ENCODE peak calls at places on chromosome 7, in six cellular contexts. D, B, S, N, C and R are unnamed samples.

GRCh38 chr7:133547981-133548380 is 295.1 kb downstream of the EXOC4 start:
- DNase-seq in N (no peak), C (no peak), D (no peak), S (no peak), B (no peak), R (no peak)

GRCh38 chr7:98250789-98251188 is 1.2 kb downstream of the TECPR1 start:
- DNase-seq in D (peak), C (peak), S (no peak), B (no peak), N (no peak), R (no peak)

GRCh38 chr7:155296788-155297516 is 726 bp upstream of the INSIG1 start:
- DNase-seq in B (no peak), N (peak), S (peak), D (peak), C (peak), R (peak)

GRCh38 chr7:10181996-10182395 is 791.7 kb upstream of the PHF14 start:
- DNase-seq in N (no peak), D (no peak), B (no peak), C (no peak), S (no peak), R (no peak)

GRCh38 chr7:106193661-106194060 is 81.5 kb upstream of the SYPL1 start:
- DNase-seq in C (no peak), N (no peak), B (no peak), S (no peak), D (no peak), R (no peak)

GRCh38 chr7:145691377-145691914 is 425.2 kb upstream of the CNTNAP2 start:
- DNase-seq in B (no peak), N (no peak), D (no peak), S (no peak), C (no peak), R (no peak)

GRCh38 chr7:151087247-151088018 is 1.2 kb downstream of the AGAP3 start:
- DNase-seq in B (no peak), S (peak), N (peak), C (peak), D (peak), R (peak)

GRCh38 chr7:23570592-23571200 is 26.5 kb upstream of the CCDC126 start:
- DNase-seq in N (peak), B (peak), S (peak), C (peak), D (peak), R (peak)

GRCh38 chr7:43537765-43538403 is 45.0 kb upstream of the STK17A start:
- DNase-seq in C (no peak), D (no peak), N (no peak), S (no peak), B (no peak), R (peak)

GRCh38 chr7:34042406-34042805 is 137.1 kb downstream of the BMPER start:
- DNase-seq in S (no peak), B (no peak), C (no peak), N (no peak), D (no peak), R (peak)

GRCh38 chr7:157499121-157499834 is 162.5 kb downstream of the DNAJB6 start:
- DNase-seq in B (no peak), D (no peak), N (no peak), S (no peak), C (no peak), R (no peak)

GRCh38 chr7:1055084-1055450 is 10.7 kb downstream of the GPR146 start:
- DNase-seq in N (no peak), C (no peak), B (no peak), D (peak), S (no peak), R (no peak)

GRCh38 chr7:143304938-143305337 is 11.0 kb upstream of the CLCN1 start:
- DNase-seq in N (no peak), S (no peak), C (no peak), D (no peak), B (no peak), R (no peak)

GRCh38 chr7:113764401-113765035 is 154.3 kb downstream of the PPP1R3A start:
- DNase-seq in S (no peak), N (no peak), D (no peak), C (no peak), B (no peak), R (no peak)

GRCh38 chr7:150373049-150373801 is 4.6 kb downstream of the REPIN1 start:
- DNase-seq in C (peak), S (peak), N (no peak), D (no peak), B (no peak), R (no peak)

GRCh38 chr7:25430200-25430953 is 202.1 kb upstream of the NPVF start:
- DNase-seq in S (no peak), N (no peak), B (no peak), C (no peak), D (no peak), R (no peak)

GRCh38 chr7:151814400-151814914 is 62.5 kb downstream of the PRKAG2 start:
- DNase-seq in S (no peak), C (no peak), B (peak), N (no peak), D (no peak), R (peak)